ENCODE peak calls at places on chromosomes 11 and 22, in six cellular contexts. H is A172; U is EL; A is activated naive CD8-positive, alpha-beta T cell treated with anti-CD3 and anti-CD28 coated beads, Interleukin-2, amount 50 U/mL, for 16 hours; Q is ecto neural progenitor cell; D is AG04450. W is an unnamed sample.

GRCh38 chr11:36295926-36296325 is at the start of gene PRR5L:
- DNase-seq in H (no peak), U (no peak), A (no peak), Q (no peak), D (no peak), W (peak)

GRCh38 chr11:848380-848931 is 5.8 kb downstream of the TSPAN4 start:
- DNase-seq in H (no peak), U (no peak), A (peak), Q (peak), D (no peak), W (no peak)

GRCh38 chr11:124583827-124584226 is 14.0 kb downstream of the OR8A1 start:
- DNase-seq in H (no peak), U (no peak), A (no peak), Q (no peak), D (no peak), W (no peak)

GRCh38 chr11:74288161-74288560 is 23.3 kb downstream of the P4HA3 start:
- DNase-seq in H (peak), U (peak), A (no peak), Q (no peak), D (peak), W (no peak)

GRCh38 chr11:37908224-37908558 is 1310.2 kb upstream of the RAG2 start:
- DNase-seq in H (no peak), U (no peak), A (no peak), Q (no peak), D (no peak), W (no peak)

GRCh38 chr11:76690736-76691135 is 20.2 kb upstream of the LRRC32 start:
- DNase-seq in H (no peak), U (no peak), A (no peak), Q (no peak), D (peak), W (no peak)

GRCh38 chr11:129352627-129353026 is 23.0 kb upstream of the BARX2 start:
- DNase-seq in H (no peak), U (no peak), A (no peak), Q (no peak), D (no peak), W (no peak)

GRCh38 chr22:47201186-47201995 is 438.9 kb downstream of the TBC1D22A start:
- DNase-seq in H (no peak), U (no peak), A (no peak), Q (peak), D (no peak), W (no peak)

GRCh38 chr11:64233913-64234839 is at the start of gene VEGFB:
- DNase-seq in H (no peak), U (peak), A (peak), Q (peak), D (no peak), W (peak)

GRCh38 chr11:113014262-113014661 is 53.0 kb downstream of the NCAM1 start:
- DNase-seq in H (no peak), U (no peak), A (no peak), Q (no peak), D (no peak), W (peak)

GRCh38 chr22:50607366-50608020 is 6.9 kb downstream of the MAPK8IP2 start:
- DNase-seq in H (no peak), U (no peak), A (no peak), Q (no peak), D (no peak), W (no peak)

GRCh38 chr11:12207384-12208150 is 97.2 kb downstream of the MICAL2 start:
- DNase-seq in H (no peak), U (peak), A (no peak), Q (no peak), D (peak), W (no peak)

W was measured in Ammon's horn.